ENCODE peak calls at places on chromosomes 6 and 20, in seven cellular contexts. J, Y, G, T, H, N and P are unnamed samples. For H3K36me3, the result is how much of the 10 kb centered on the place peaks cover.

GRCh38 chr6:15476631-15477380 is 186.0 kb downstream of the DTNBP1 start:
- DNase-seq in G (no peak), H (no peak), Y (no peak), J (no peak), N (no peak), T (no peak), P (no peak)

GRCh38 chr6:79404677-79405076 is 132.6 kb downstream of the LCA5 start:
- DNase-seq in N (no peak), Y (no peak), T (no peak), H (no peak), J (no peak), G (no peak), P (peak)

GRCh38 chr6:27078734-27079357 is 168.7 kb upstream of the PRSS16 start:
- DNase-seq in T (no peak), J (peak), G (peak), Y (peak), N (peak), H (no peak), P (peak)

GRCh38 chr6:41939848-41940758 is 1.5 kb downstream of the CCND3 start:
- DNase-seq in J (peak), T (peak), N (peak), G (no peak), H (peak), Y (no peak), P (peak)

GRCh38 chr6:89242574-89243330 is 25.6 kb upstream of the GABRR1 start:
- DNase-seq in H (no peak), G (peak), Y (peak), T (no peak), N (no peak), J (peak), P (no peak)

GRCh38 chr20:11012975-11013374 is 339.2 kb upstream of the JAG1 start:
- DNase-seq in N (no peak), H (no peak), G (no peak), T (no peak), J (no peak), Y (no peak), P (no peak)

GRCh38 chr20:3150908-3151307 is 8.8 kb downstream of the FASTKD5 start:
- DNase-seq in J (no peak), T (no peak), N (no peak), H (no peak), Y (no peak), G (no peak), P (no peak)

GRCh38 chr6:1911476-1911875 is 301.8 kb downstream of the FOXC1 start:
- DNase-seq in G (no peak), J (no peak), T (no peak), N (no peak), H (no peak), Y (no peak), P (no peak)

GRCh38 chr20:11958852-11959251 is 41.2 kb downstream of the BTBD3 start:
- DNase-seq in Y (no peak), J (peak), T (no peak), N (no peak), G (no peak), H (peak), P (no peak)

GRCh38 chr6:142242269-142242668 is 59.5 kb upstream of the ADGRG6 start:
- DNase-seq in N (no peak), Y (no peak), H (no peak), G (no peak), T (no peak), J (peak), P (no peak)

GRCh38 chr20:54727490-54727889 is 252.1 kb downstream of the DOK5 start:
- DNase-seq in N (no peak), H (no peak), J (no peak), Y (no peak), G (no peak), T (no peak), P (no peak)

GRCh38 chr6:3355011-3355357 is 96.2 kb downstream of the PSMG4 start:
- DNase-seq in G (no peak), T (no peak), Y (no peak), N (no peak), J (no peak), H (no peak), P (no peak)

GRCh38 chr20:62088258-62089127 is 22.8 kb upstream of the TAF4 start:
- DNase-seq in G (no peak), Y (no peak), T (peak), J (no peak), N (no peak), H (no peak), P (no peak)

GRCh38 chr20:44776977-44777376 is 31.3 kb downstream of the KCNK15 start:
- DNase-seq in N (no peak), H (no peak), T (peak), Y (no peak), J (peak), G (no peak), P (no peak)

GRCh38 chr6:141552463-141552862 is 580.3 kb upstream of the GJE1 start:
- DNase-seq in Y (no peak), N (no peak), J (no peak), G (no peak), T (no peak), H (no peak), P (no peak)

GRCh38 chr6:149233056-149233715 is 84.3 kb upstream of the TAB2 start:
- DNase-seq in J (no peak), G (no peak), Y (no peak), H (no peak), T (no peak), N (no peak), P (no peak)

GRCh38 chr20:31871602-31871954 is 1.1 kb downstream of the TTLL9 start:
- DNase-seq in Y (no peak), J (no peak), N (no peak), G (no peak), H (no peak), T (no peak), P (no peak)

GRCh38 chr6:33000053-33000452 is 9.3 kb downstream of the HLA-DOA start:
- DNase-seq in T (no peak), G (no peak), N (no peak), H (no peak), J (peak), Y (peak), P (no peak)

DNA sequence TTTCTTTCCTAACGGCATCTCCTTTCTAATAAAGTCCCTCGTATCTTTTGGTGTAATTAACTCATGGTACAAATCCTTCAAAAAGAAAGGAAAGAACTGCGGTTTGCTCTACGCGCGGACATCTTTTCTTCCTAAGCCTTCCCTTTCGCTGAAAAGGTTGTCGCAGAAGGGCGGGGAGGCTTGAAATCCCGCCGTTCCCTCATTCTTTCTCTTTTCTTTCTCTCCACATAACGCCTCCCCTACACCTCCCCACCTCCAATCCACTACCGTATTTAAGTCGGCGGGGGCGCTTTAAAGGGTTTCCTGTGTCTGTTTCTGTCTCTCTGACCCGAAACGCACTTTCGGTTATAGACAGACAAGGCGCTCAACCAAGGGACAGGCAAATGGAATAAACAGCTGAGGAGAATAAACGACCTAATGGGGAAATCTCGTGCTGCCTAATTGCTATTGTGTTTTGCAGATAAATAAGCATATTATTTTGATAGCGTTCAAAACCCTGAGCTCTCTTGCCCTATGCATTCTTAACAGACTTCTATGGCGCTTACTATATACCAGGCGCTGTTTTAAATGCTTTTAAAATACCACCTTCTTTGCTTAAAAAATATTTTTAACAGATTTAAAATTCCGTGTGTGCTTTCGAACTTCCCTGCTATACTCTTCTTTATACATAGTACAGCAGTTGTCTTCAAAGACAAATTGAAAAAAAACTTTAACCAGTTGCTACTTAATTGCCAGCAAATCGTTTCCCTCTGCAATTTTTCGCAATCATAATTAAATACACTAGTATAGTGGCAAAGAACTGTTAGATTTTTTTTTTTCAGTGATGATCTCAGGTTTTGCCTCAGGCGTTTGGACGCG is 2.5 kb upstream of the HEY2 start:
- DNase-seq in H (peak), T (peak), G (no peak), Y (peak), J (peak), N (peak), P (peak)
- TF ChIP-seq CTCF in H (no peak), T (peak), G (no peak), Y (no peak), J (no peak), N (no peak), P (no peak)

GRCh38 chr20:8155848-8156602 is 24.0 kb downstream of the PLCB1 start:
- DNase-seq in T (no peak), J (no peak), H (no peak), G (no peak), Y (no peak), N (no peak), P (no peak)
- H3K27ac ChIP-seq in T (peak), J (no peak), H (peak), G (no peak), Y (no peak), N (no peak), P (no peak)

GRCh38 chr6:24929255-24929654 is 6.5 kb downstream of the RIPOR2 start:
- DNase-seq in G (no peak), Y (no peak), H (no peak), N (no peak), T (peak), J (no peak), P (no peak)

GRCh38 chr6:24927234-24927955 is 8.4 kb downstream of the RIPOR2 start:
- DNase-seq in T (no peak), Y (no peak), G (no peak), H (no peak), N (no peak), J (no peak), P (no peak)

GRCh38 chr6:24926639-24927038 is 9.1 kb downstream of the RIPOR2 start:
- DNase-seq in Y (no peak), H (no peak), T (no peak), J (no peak), N (no peak), G (no peak), P (no peak)

GRCh38 chr6:24926192-24926591 is 9.6 kb downstream of the RIPOR2 start:
- DNase-seq in T (no peak), Y (no peak), G (no peak), J (no peak), H (no peak), N (no peak), P (no peak)

GRCh38 chr6:24927985-24928735 is 7.6 kb downstream of the RIPOR2 start:
- DNase-seq in N (no peak), G (no peak), H (no peak), J (no peak), Y (no peak), T (no peak), P (no peak)
- H3K36me3 ChIP-seq in N (under half), G (under half), H (under half), J (under half), Y (under half), T (under half), P (under half)

GRCh38 chr6:73803562-73804221 is 107.7 kb downstream of the CD109 start:
- DNase-seq in G (peak), Y (no peak), N (no peak), J (peak), T (no peak), H (no peak), P (peak)
- TF ChIP-seq CTCF in G (peak), Y (peak), N (no peak), J (peak), T (no peak), H (peak), P (peak)